ENCODE peak calls at places on chromosomes 5 and 9, in eight cellular contexts. A, L, W, H, C, S, P and Z are unnamed samples.

GRCh38 chr5:52457808-52458207 is 329.9 kb upstream of the ITGA1 start:
- DNase-seq in W (no peak), L (no peak), P (no peak), S (no peak), A (no peak), H (no peak), C (no peak), Z (no peak)

GRCh38 chr5:124880903-124881302 is 134.5 kb upstream of the ZNF608 start:
- DNase-seq in P (no peak), C (no peak), H (no peak), W (no peak), L (no peak), A (no peak), S (no peak), Z (no peak)

GRCh38 chr5:64180661-64181343 is 15.2 kb downstream of the RNF180 start:
- DNase-seq in C (no peak), H (no peak), P (no peak), S (no peak), A (no peak), W (no peak), L (no peak), Z (no peak)

GRCh38 chr5:4011943-4012342 is 416.3 kb downstream of the IRX1 start:
- DNase-seq in L (no peak), P (no peak), S (no peak), C (no peak), H (no peak), W (no peak), A (no peak), Z (no peak)

GRCh38 chr9:72407047-72407446 is 42.0 kb upstream of the ZFAND5 start:
- DNase-seq in A (no peak), L (no peak), C (no peak), P (no peak), H (no peak), S (no peak), W (no peak), Z (no peak)

GRCh38 chr5:59793000-59793399 is 100.5 kb downstream of the PDE4D start:
- DNase-seq in W (no peak), C (no peak), H (peak; percentile 93), L (no peak), A (no peak), S (no peak), P (no peak), Z (no peak)

GRCh38 chr5:80181618-80182211 is 74.1 kb downstream of the SERINC5 start:
- DNase-seq in L (peak; percentile 81), P (no peak), C (peak; percentile 73), W (no peak), H (peak; percentile 25), S (no peak), A (no peak), Z (no peak)

GRCh38 chr5:175347027-175347426 is 97.0 kb downstream of the DRD1 start:
- DNase-seq in S (no peak), P (no peak), H (no peak), A (no peak), C (no peak), W (peak; percentile 66), L (no peak), Z (no peak)

GRCh38 chr5:129148-129547 is 37.2 kb downstream of the PLEKHG4B start:
- DNase-seq in H (no peak), S (no peak), C (no peak), A (no peak), W (no peak), P (no peak), L (no peak), Z (no peak)

GRCh38 chr9:126499005-126499910 is 114.5 kb upstream of the LMX1B start:
- DNase-seq in W (peak; percentile 85), P (no peak), A (peak; percentile 74), H (peak; percentile 11), S (peak; percentile 64), L (peak; percentile 65), C (peak; percentile 74), Z (peak; percentile 74)

GRCh38 chr9:82419827-82420486 is 431.4 kb downstream of the SPATA31D1 start:
- DNase-seq in C (no peak), W (no peak), H (no peak), A (no peak), S (no peak), L (no peak), P (no peak), Z (no peak)

GRCh38 chr5:175816348-175816747 is 55.0 kb upstream of the CPLX2 start:
- DNase-seq in S (peak; percentile 16), H (no peak), P (no peak), W (no peak), L (no peak), A (no peak), C (no peak), Z (no peak)

DNA sequence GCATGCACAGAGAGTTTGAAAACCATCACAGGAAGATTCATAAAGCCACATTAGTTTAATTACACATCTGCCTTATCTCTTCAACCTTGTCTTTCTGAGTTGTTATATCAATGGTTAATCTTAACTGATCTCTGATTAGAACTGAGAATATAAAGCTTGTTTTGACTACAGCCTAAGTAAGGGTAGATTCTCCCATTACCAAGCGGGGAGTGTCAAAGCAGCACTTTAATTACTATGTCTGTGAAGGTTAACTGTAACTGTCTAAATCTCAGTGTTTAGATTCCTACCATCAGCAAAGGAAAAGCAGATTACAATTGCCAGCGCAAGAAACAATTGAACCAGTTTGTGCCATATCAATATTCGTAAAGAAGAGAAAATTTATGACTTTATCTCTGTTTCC is 348.7 kb downstream of the CDH12 start:
- DNase-seq in P (no peak), A (no peak), C (no peak), W (no peak), H (no peak), S (no peak), L (no peak), Z (no peak)
- TF ChIP-seq CTCF in P (no peak), A (no peak), C (no peak), W (no peak), H (no peak), S (no peak), L (no peak), Z (no peak)

GRCh38 chr9:99262949-99263418 is 40.9 kb downstream of the SEC61B start:
- DNase-seq in H (no peak), C (no peak), P (no peak), W (no peak), A (peak; percentile 40), L (no peak), S (no peak), Z (peak; percentile 41)

GRCh38 chr9:99257723-99258364 is 35.8 kb downstream of the SEC61B start:
- DNase-seq in L (no peak), H (no peak), S (no peak), W (peak; percentile 36), P (no peak), A (no peak), C (no peak), Z (no peak)

GRCh38 chr9:99264070-99264469 is 42.0 kb downstream of the SEC61B start:
- DNase-seq in C (no peak), S (peak; percentile 33), P (no peak), W (peak; percentile 81), A (no peak), L (no peak), H (no peak), Z (no peak)

GRCh38 chr9:99259231-99259918 is 37.3 kb downstream of the SEC61B start:
- DNase-seq in L (peak; percentile 59), H (peak; percentile 40), S (peak; percentile 20), A (no peak), P (no peak), W (peak; percentile 70), C (peak; percentile 66), Z (peak; percentile 32)

DNA sequence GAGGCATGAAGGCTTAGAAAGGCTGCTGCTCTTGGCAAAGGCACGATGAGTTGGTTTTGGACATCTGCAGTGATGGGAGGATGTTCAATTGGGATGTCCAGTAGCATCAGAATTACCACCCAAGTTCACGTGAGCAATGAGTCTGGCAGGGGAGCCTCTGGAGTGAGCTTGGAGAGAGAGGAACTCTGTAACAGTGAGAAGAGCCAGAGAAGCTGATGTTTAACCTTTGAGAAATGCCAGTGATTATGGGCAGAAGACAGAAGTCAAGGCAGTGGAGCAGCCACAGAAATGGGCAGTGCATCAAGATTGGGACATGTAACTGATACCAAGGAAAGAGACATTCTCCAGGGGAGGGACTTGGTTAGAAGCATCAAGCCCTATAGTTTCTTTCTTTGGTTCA is 39.8 kb downstream of the SEC61B start:
- DNase-seq in C (no peak), S (no peak), P (no peak), W (no peak), L (no peak), H (no peak), A (no peak), Z (no peak)
- TF ChIP-seq CTCF in C (no peak), S (no peak), P (no peak), W (no peak), L (no peak), H (no peak), A (no peak), Z (no peak)

DNA sequence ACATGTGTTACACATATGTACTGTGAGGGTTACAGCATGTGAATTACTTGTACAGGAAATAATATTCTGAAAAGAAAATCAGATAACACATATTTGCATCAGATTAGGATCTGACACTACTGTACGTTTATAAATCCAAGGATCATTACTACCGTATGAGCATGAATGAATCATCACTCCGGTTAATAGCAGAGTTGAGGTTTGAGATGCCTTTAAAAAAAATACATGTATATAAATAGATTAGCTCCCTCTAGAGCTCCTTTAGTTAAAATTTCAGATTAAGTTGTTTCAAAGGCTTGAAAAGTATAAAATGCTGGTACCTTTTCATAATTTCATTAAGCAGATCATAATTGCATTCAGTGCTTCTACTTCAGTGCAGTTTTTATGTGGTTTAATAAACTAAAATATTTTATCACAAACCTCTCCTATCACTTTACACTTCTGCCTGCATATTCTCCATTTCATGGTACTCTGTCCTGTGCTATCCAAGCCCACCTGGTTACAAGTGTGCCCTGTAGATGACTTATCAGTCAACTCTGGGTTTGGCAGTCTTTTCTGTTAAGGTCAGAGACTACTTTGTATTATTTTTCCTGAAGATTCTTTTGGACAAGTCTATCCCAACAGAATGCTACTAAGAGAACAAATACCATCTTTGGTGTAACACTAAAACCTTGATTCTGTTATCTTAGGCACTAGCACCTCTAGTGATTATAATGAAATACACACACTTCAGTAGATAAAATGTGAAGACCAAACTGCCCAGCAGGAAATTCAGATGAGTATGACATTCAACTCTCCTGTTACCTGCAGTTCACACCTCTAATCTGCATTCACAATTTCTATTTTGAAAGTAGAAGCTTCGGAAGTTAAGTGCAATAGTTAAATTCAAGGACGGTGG is 48.0 kb upstream of the POU5F2 start:
- DNase-seq in H (peak; percentile 65), P (no peak), S (no peak), C (no peak), L (no peak), W (no peak), A (no peak), Z (no peak)
- TF ChIP-seq CTCF in H (peak; percentile 29), P (no peak), S (no peak), C (no peak), L (peak; percentile 9), W (no peak), A (no peak), Z (no peak)

DNA sequence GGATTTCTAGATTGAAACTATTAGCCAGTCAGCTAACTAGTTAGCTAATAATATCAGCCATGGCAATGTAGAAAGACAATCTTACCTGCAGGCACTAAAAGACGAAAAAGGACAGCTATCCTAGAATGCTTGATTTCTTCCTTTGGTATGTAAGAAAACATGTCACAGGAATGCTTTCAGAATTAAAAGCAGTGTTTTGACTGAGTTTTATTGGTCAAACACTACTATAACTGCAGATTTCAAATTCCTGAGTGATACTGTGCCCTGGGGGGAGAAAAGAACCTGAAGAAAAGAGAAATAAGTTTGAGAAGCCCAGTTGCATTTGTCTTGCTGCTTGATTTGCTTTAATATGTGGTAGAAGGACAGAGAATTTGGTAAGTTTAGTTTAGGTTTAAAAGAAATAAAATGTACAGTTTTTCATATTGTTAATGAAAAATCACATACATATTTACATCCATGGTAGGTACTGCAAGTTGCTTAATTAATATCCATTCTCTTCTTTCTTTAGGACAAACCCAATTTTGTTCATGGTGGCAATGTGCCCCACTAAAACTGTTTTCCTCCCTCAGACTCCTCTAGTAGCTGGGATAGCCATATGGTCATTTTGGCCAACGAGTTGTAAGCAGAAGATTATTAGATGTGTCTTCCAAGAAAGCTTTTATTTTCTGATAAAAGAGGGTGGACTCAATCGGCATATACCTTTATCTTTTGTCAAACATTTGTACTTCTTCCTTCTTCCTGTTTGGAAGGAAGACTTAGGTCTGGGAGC is 4.3 kb upstream of the FAM169A start:
- DNase-seq in A (no peak), P (no peak), W (no peak), H (no peak), C (no peak), S (no peak), L (no peak), Z (no peak)
- TF ChIP-seq CTCF in A (no peak), P (no peak), W (no peak), H (no peak), C (no peak), S (no peak), L (no peak), Z (no peak)